ENCODE peak calls at places on chromosomes 2 and 18, in nine cellular contexts. One of them, this sample, is unnamed.

GRCh38 chr2:190999949-191000665 is 13.9 kb downstream of the STAT1 start:
- DNase-seq in spleen: no peak
- DNase-seq in GM12878: no peak
- DNase-seq in PC-3: no peak
- DNase-seq in psoas muscle: no peak
- DNase-seq in aorta: no peak
- DNase-seq in dorsolateral prefrontal cortex: no peak
- DNase-seq in Panc1: no peak
- DNase-seq in endodermal cell: no peak
- DNase-seq in this sample: no peak

GRCh38 chr2:239002960-239003932 is 155.4 kb downstream of the TWIST2 start:
- DNase-seq in psoas muscle: peak; percentile 32
- DNase-seq in spleen: peak; percentile 54
- DNase-seq in aorta: peak; percentile 59
- DNase-seq in endodermal cell: peak; percentile 17
- DNase-seq in PC-3: peak; percentile 66
- DNase-seq in Panc1: no peak
- DNase-seq in GM12878: no peak
- DNase-seq in dorsolateral prefrontal cortex: no peak
- DNase-seq in this sample: no peak

GRCh38 chr2:881204-881918 is 69.3 kb upstream of the SNTG2 start:
- DNase-seq in aorta: no peak
- DNase-seq in Panc1: no peak
- DNase-seq in endodermal cell: peak; percentile 38
- DNase-seq in PC-3: no peak
- DNase-seq in dorsolateral prefrontal cortex: no peak
- DNase-seq in spleen: no peak
- DNase-seq in psoas muscle: no peak
- DNase-seq in GM12878: peak; percentile 21
- DNase-seq in this sample: no peak

GRCh38 chr2:200300650-200301314 is 5.7 kb upstream of the SPATS2L start:
- DNase-seq in Panc1: no peak
- DNase-seq in aorta: no peak
- DNase-seq in psoas muscle: no peak
- DNase-seq in PC-3: peak; percentile 92
- DNase-seq in dorsolateral prefrontal cortex: no peak
- DNase-seq in endodermal cell: no peak
- DNase-seq in GM12878: no peak
- DNase-seq in spleen: no peak
- DNase-seq in this sample: peak; percentile 92

GRCh38 chr2:128309341-128310093 is 9.2 kb downstream of the HS6ST1 start:
- DNase-seq in dorsolateral prefrontal cortex: peak; percentile 67
- DNase-seq in aorta: no peak
- DNase-seq in endodermal cell: peak; percentile 49
- DNase-seq in spleen: peak; percentile 80
- DNase-seq in GM12878: no peak
- DNase-seq in PC-3: no peak
- DNase-seq in Panc1: no peak
- DNase-seq in psoas muscle: peak; percentile 80
- DNase-seq in this sample: no peak

GRCh38 chr18:62384068-62384467 is 59.0 kb downstream of the TNFRSF11A start:
- DNase-seq in spleen: no peak
- DNase-seq in dorsolateral prefrontal cortex: no peak
- DNase-seq in GM12878: no peak
- DNase-seq in PC-3: peak; percentile 49
- DNase-seq in Panc1: no peak
- DNase-seq in aorta: no peak
- DNase-seq in endodermal cell: no peak
- DNase-seq in psoas muscle: no peak
- DNase-seq in this sample: no peak

GRCh38 chr2:9752441-9753275 is 90.6 kb upstream of the TAF1B start:
- DNase-seq in spleen: no peak
- DNase-seq in endodermal cell: no peak
- DNase-seq in psoas muscle: no peak
- DNase-seq in dorsolateral prefrontal cortex: no peak
- DNase-seq in GM12878: no peak
- DNase-seq in aorta: peak; percentile 54
- DNase-seq in PC-3: peak; percentile 92
- DNase-seq in Panc1: peak; percentile 17
- DNase-seq in this sample: peak; percentile 88

GRCh38 chr2:174931724-174932123 is 73.5 kb downstream of the CHN1 start:
- DNase-seq in psoas muscle: no peak
- DNase-seq in endodermal cell: no peak
- DNase-seq in Panc1: no peak
- DNase-seq in aorta: no peak
- DNase-seq in dorsolateral prefrontal cortex: no peak
- DNase-seq in GM12878: no peak
- DNase-seq in spleen: no peak
- DNase-seq in PC-3: peak; percentile 14
- DNase-seq in this sample: no peak

GRCh38 chr2:233708942-233709341 is 3.8 kb upstream of the UGT1A5 start:
- DNase-seq in GM12878: no peak
- DNase-seq in PC-3: no peak
- DNase-seq in Panc1: no peak
- DNase-seq in endodermal cell: no peak
- DNase-seq in dorsolateral prefrontal cortex: no peak
- DNase-seq in aorta: no peak
- DNase-seq in psoas muscle: no peak
- DNase-seq in spleen: no peak
- DNase-seq in this sample: no peak
- H3K27ac ChIP-seq in GM12878: no peak overlapping the region
- H3K27ac ChIP-seq in PC-3: peak overlapping the region; percentile 91
- H3K27ac ChIP-seq in Panc1: peak overlapping the region; percentile 30
- H3K27ac ChIP-seq in endodermal cell: no peak overlapping the region
- H3K27ac ChIP-seq in dorsolateral prefrontal cortex: no peak overlapping the region
- H3K27ac ChIP-seq in aorta: no peak overlapping the region
- H3K27ac ChIP-seq in psoas muscle: no peak overlapping the region
- H3K27ac ChIP-seq in spleen: no peak overlapping the region
- H3K27ac ChIP-seq in this sample: no peak overlapping the region

DNA sequence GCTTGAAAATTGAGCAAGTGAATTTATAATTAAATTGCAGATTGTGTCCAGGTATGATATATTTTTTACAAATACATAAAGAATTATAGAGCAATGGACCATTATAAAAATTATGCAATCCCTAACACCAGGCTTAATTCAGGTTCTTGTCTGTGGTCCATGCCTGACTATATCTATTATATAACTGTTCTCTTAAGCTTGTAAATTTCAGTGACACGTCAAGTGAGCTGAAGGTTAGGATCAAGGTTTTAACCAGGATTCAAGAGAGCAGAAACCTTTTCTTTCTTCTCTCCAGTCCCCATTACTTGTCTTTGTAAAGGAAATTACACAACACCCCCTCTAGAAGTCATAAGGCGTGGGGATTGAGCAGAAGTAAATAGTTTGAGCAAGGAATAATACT is 122.1 kb downstream of the ZNF521 start:
- DNase-seq in PC-3: no peak
- DNase-seq in psoas muscle: no peak
- DNase-seq in Panc1: no peak
- DNase-seq in spleen: no peak
- DNase-seq in dorsolateral prefrontal cortex: no peak
- DNase-seq in aorta: no peak
- DNase-seq in GM12878: no peak
- DNase-seq in endodermal cell: no peak
- DNase-seq in this sample: no peak
- H3K27ac ChIP-seq in PC-3: no peak overlapping the region
- H3K27ac ChIP-seq in psoas muscle: peak overlapping the region; percentile 72
- H3K27ac ChIP-seq in Panc1: no peak overlapping the region
- H3K27ac ChIP-seq in spleen: peak overlapping the region; percentile 78
- H3K27ac ChIP-seq in dorsolateral prefrontal cortex: no peak overlapping the region
- H3K27ac ChIP-seq in aorta: no peak overlapping the region
- H3K27ac ChIP-seq in GM12878: no peak overlapping the region
- H3K27ac ChIP-seq in endodermal cell: no peak overlapping the region
- H3K27ac ChIP-seq in this sample: no peak overlapping the region

GRCh38 chr2:163733301-163733938 is 2.4 kb downstream of the FIGN start:
- DNase-seq in dorsolateral prefrontal cortex: no peak
- DNase-seq in endodermal cell: no peak
- DNase-seq in spleen: peak; percentile 59
- DNase-seq in Panc1: no peak
- DNase-seq in PC-3: no peak
- DNase-seq in psoas muscle: no peak
- DNase-seq in GM12878: no peak
- DNase-seq in aorta: no peak
- DNase-seq in this sample: no peak

GRCh38 chr2:163735692-163736432 is at the start of gene FIGN:
- DNase-seq in psoas muscle: peak; percentile 85
- DNase-seq in endodermal cell: peak; percentile 93
- DNase-seq in GM12878: no peak
- DNase-seq in dorsolateral prefrontal cortex: peak; percentile 84
- DNase-seq in spleen: no peak
- DNase-seq in PC-3: peak; percentile 76
- DNase-seq in aorta: peak; percentile 83
- DNase-seq in Panc1: no peak
- DNase-seq in this sample: no peak

GRCh38 chr2:163734401-163734800 is 1.4 kb downstream of the FIGN start:
- DNase-seq in aorta: no peak
- DNase-seq in dorsolateral prefrontal cortex: no peak
- DNase-seq in GM12878: no peak
- DNase-seq in PC-3: no peak
- DNase-seq in Panc1: no peak
- DNase-seq in spleen: no peak
- DNase-seq in psoas muscle: no peak
- DNase-seq in endodermal cell: no peak
- DNase-seq in this sample: no peak

GRCh38 chr2:163736433-163737168 is 793 bp upstream of the FIGN start:
- DNase-seq in GM12878: no peak
- DNase-seq in PC-3: peak; percentile 47
- DNase-seq in psoas muscle: peak; percentile 55
- DNase-seq in dorsolateral prefrontal cortex: peak; percentile 53
- DNase-seq in spleen: peak; percentile 81
- DNase-seq in endodermal cell: peak; percentile 88
- DNase-seq in Panc1: no peak
- DNase-seq in aorta: peak; percentile 55
- DNase-seq in this sample: no peak

GRCh38 chr2:163734911-163735691 is 707 bp downstream of the FIGN start:
- DNase-seq in Panc1: no peak
- DNase-seq in aorta: no peak
- DNase-seq in psoas muscle: no peak
- DNase-seq in dorsolateral prefrontal cortex: no peak
- DNase-seq in GM12878: no peak
- DNase-seq in endodermal cell: peak; percentile 47
- DNase-seq in spleen: no peak
- DNase-seq in PC-3: peak; percentile 24
- DNase-seq in this sample: no peak
- H3K27ac ChIP-seq in Panc1: peak overlapping the region; percentile 99
- H3K27ac ChIP-seq in aorta: peak overlapping the region; percentile 26
- H3K27ac ChIP-seq in psoas muscle: peak overlapping the region; percentile 96
- H3K27ac ChIP-seq in dorsolateral prefrontal cortex: peak overlapping the region; percentile 79
- H3K27ac ChIP-seq in GM12878: no peak overlapping the region
- H3K27ac ChIP-seq in endodermal cell: peak overlapping the region; percentile 42
- H3K27ac ChIP-seq in spleen: peak overlapping the region; percentile 88
- H3K27ac ChIP-seq in PC-3: no peak overlapping the region
- H3K27ac ChIP-seq in this sample: peak overlapping the region; percentile 52

GRCh38 chr18:44624052-44624451 is 56.6 kb upstream of the SETBP1 start:
- DNase-seq in endodermal cell: no peak
- DNase-seq in spleen: no peak
- DNase-seq in psoas muscle: no peak
- DNase-seq in aorta: no peak
- DNase-seq in GM12878: no peak
- DNase-seq in PC-3: no peak
- DNase-seq in Panc1: no peak
- DNase-seq in dorsolateral prefrontal cortex: no peak
- DNase-seq in this sample: no peak

GRCh38 chr18:44627245-44627644 is 53.4 kb upstream of the SETBP1 start:
- DNase-seq in spleen: no peak
- DNase-seq in GM12878: no peak
- DNase-seq in psoas muscle: no peak
- DNase-seq in dorsolateral prefrontal cortex: no peak
- DNase-seq in aorta: no peak
- DNase-seq in Panc1: no peak
- DNase-seq in PC-3: peak; percentile 8
- DNase-seq in endodermal cell: no peak
- DNase-seq in this sample: no peak

GRCh38 chr18:44630118-44630517 is 50.6 kb upstream of the SETBP1 start:
- DNase-seq in aorta: no peak
- DNase-seq in endodermal cell: no peak
- DNase-seq in spleen: no peak
- DNase-seq in dorsolateral prefrontal cortex: no peak
- DNase-seq in Panc1: no peak
- DNase-seq in GM12878: no peak
- DNase-seq in PC-3: no peak
- DNase-seq in psoas muscle: no peak
- DNase-seq in this sample: no peak

GRCh38 chr18:44625367-44625766 is 55.3 kb upstream of the SETBP1 start:
- DNase-seq in GM12878: no peak
- DNase-seq in Panc1: no peak
- DNase-seq in PC-3: no peak
- DNase-seq in endodermal cell: peak; percentile 37
- DNase-seq in aorta: no peak
- DNase-seq in psoas muscle: no peak
- DNase-seq in spleen: no peak
- DNase-seq in dorsolateral prefrontal cortex: no peak
- DNase-seq in this sample: no peak

GRCh38 chr18:44626807-44627206 is 53.9 kb upstream of the SETBP1 start:
- DNase-seq in PC-3: peak; percentile 28
- DNase-seq in GM12878: no peak
- DNase-seq in spleen: no peak
- DNase-seq in endodermal cell: no peak
- DNase-seq in aorta: no peak
- DNase-seq in dorsolateral prefrontal cortex: no peak
- DNase-seq in psoas muscle: no peak
- DNase-seq in Panc1: no peak
- DNase-seq in this sample: no peak
- H3K27ac ChIP-seq in PC-3: no peak overlapping the region
- H3K27ac ChIP-seq in GM12878: no peak overlapping the region
- H3K27ac ChIP-seq in spleen: no peak overlapping the region
- H3K27ac ChIP-seq in endodermal cell: no peak overlapping the region
- H3K27ac ChIP-seq in aorta: no peak overlapping the region
- H3K27ac ChIP-seq in dorsolateral prefrontal cortex: no peak overlapping the region
- H3K27ac ChIP-seq in psoas muscle: no peak overlapping the region
- H3K27ac ChIP-seq in Panc1: no peak overlapping the region
- H3K27ac ChIP-seq in this sample: peak overlapping the region; percentile 16

GRCh38 chr18:48714873-48715272 is 176.0 kb downstream of the CTIF start:
- DNase-seq in PC-3: no peak
- DNase-seq in Panc1: no peak
- DNase-seq in GM12878: no peak
- DNase-seq in aorta: peak; percentile 37
- DNase-seq in endodermal cell: peak; percentile 74
- DNase-seq in dorsolateral prefrontal cortex: no peak
- DNase-seq in psoas muscle: no peak
- DNase-seq in spleen: no peak
- DNase-seq in this sample: no peak
- H3K27ac ChIP-seq in PC-3: no peak overlapping the region
- H3K27ac ChIP-seq in Panc1: no peak overlapping the region
- H3K27ac ChIP-seq in GM12878: no peak overlapping the region
- H3K27ac ChIP-seq in aorta: no peak overlapping the region
- H3K27ac ChIP-seq in endodermal cell: no peak overlapping the region
- H3K27ac ChIP-seq in dorsolateral prefrontal cortex: no peak overlapping the region
- H3K27ac ChIP-seq in psoas muscle: no peak overlapping the region
- H3K27ac ChIP-seq in spleen: no peak overlapping the region
- H3K27ac ChIP-seq in this sample: no peak overlapping the region

GRCh38 chr18:23166863-23167531 is 31.7 kb downstream of the CABLES1 start:
- DNase-seq in aorta: no peak
- DNase-seq in dorsolateral prefrontal cortex: no peak
- DNase-seq in endodermal cell: peak; percentile 36
- DNase-seq in PC-3: no peak
- DNase-seq in psoas muscle: no peak
- DNase-seq in spleen: peak; percentile 8
- DNase-seq in Panc1: no peak
- DNase-seq in GM12878: no peak
- DNase-seq in this sample: no peak
- H3K27ac ChIP-seq in aorta: no peak overlapping the region
- H3K27ac ChIP-seq in dorsolateral prefrontal cortex: no peak overlapping the region
- H3K27ac ChIP-seq in endodermal cell: no peak overlapping the region
- H3K27ac ChIP-seq in PC-3: no peak overlapping the region
- H3K27ac ChIP-seq in psoas muscle: no peak overlapping the region
- H3K27ac ChIP-seq in spleen: no peak overlapping the region
- H3K27ac ChIP-seq in Panc1: peak overlapping the region; percentile 8
- H3K27ac ChIP-seq in GM12878: no peak overlapping the region
- H3K27ac ChIP-seq in this sample: no peak overlapping the region